ENCODE peak calls at places on chromosomes 7 and 10, in ten cellular contexts. X is uterus; B is PC-3; V is PC-9; A is transverse colon; G is upper lobe of left lung; K is CD4-positive, CD25-positive, alpha-beta regulatory T cell; H is SK-N-SH; Q is naive thymus-derived CD4-positive, alpha-beta T cell; N is spleen. S is an unnamed sample.

GRCh38 chr10:30057421-30057841 is 2.0 kb downstream of the JCAD start:
- DNase-seq in X (no peak), B (peak; percentile 29), V (peak; percentile 77), A (no peak), G (no peak), K (no peak), H (no peak), Q (no peak), N (no peak), S (no peak)

GRCh38 chr7:156125841-156126730 is 313.8 kb upstream of the SHH start:
- DNase-seq in X (no peak), B (no peak), V (no peak), A (no peak), G (no peak), K (no peak), H (no peak), Q (no peak), N (no peak), S (no peak)

GRCh38 chr10:120492366-120492765 is 35.3 kb downstream of the PLPP4 start:
- DNase-seq in X (no peak), B (no peak), V (no peak), A (no peak), G (no peak), K (no peak), H (no peak), Q (no peak), N (no peak), S (no peak)

GRCh38 chr10:71745659-71746250 is 26.2 kb upstream of the C10orf105 start:
- DNase-seq in X (no peak), B (no peak), V (no peak), A (no peak), G (no peak), K (no peak), H (no peak), Q (no peak), N (no peak), S (no peak)

GRCh38 chr7:2143450-2143849 is 89.3 kb downstream of the MAD1L1 start:
- DNase-seq in X (no peak), B (no peak), V (no peak), A (no peak), G (peak; percentile 32), K (no peak), H (no peak), Q (no peak), N (no peak), S (no peak)

GRCh38 chr10:53233759-53234158 is 461.2 kb upstream of the MBL2 start:
- DNase-seq in X (no peak), B (no peak), V (no peak), A (no peak), G (no peak), K (no peak), H (no peak), Q (no peak), N (no peak), S (no peak)

GRCh38 chr7:17038160-17038782 is 156.5 kb upstream of the AGR3 start:
- DNase-seq in X (no peak), B (no peak), V (peak; percentile 76), A (no peak), G (no peak), K (no peak), H (no peak), Q (no peak), N (no peak), S (no peak)

GRCh38 chr7:54841772-54842707 is 83.0 kb upstream of the SEC61G start:
- DNase-seq in X (no peak), B (peak; percentile 60), V (peak; percentile 48), A (peak; percentile 17), G (no peak), K (no peak), H (no peak), Q (no peak), N (no peak), S (no peak)

GRCh38 chr7:82335927-82336326 is 107.7 kb downstream of the CACNA2D1 start:
- DNase-seq in X (no peak), B (no peak), V (no peak), A (no peak), G (no peak), K (no peak), H (peak; percentile 77), Q (no peak), N (no peak), S (no peak)

GRCh38 chr10:122062831-122063674 is 74.1 kb downstream of the TACC2 start:
- DNase-seq in X (peak; percentile 91), B (peak; percentile 90), V (peak; percentile 90), A (peak; percentile 89), G (peak; percentile 72), K (no peak), H (peak; percentile 36), Q (no peak), N (peak; percentile 56), S (no peak)

GRCh38 chr7:79317728-79318127 is 135.7 kb downstream of the MAGI2 start:
- DNase-seq in X (no peak), B (peak; percentile 92), V (peak; percentile 71), A (no peak), G (no peak), K (no peak), H (no peak), Q (no peak), N (no peak), S (no peak)

GRCh38 chr10:100364735-100365391 is 17.8 kb downstream of the SCD start:
- DNase-seq in X (peak; percentile 89), B (peak; percentile 86), V (peak; percentile 94), A (peak; percentile 90), G (no peak), K (no peak), H (peak; percentile 58), Q (no peak), N (no peak), S (no peak)

GRCh38 chr10:1643161-1643910 is 94.0 kb downstream of the ADARB2 start:
- DNase-seq in X (no peak), B (peak; percentile 12), V (no peak), A (no peak), G (no peak), K (no peak), H (no peak), Q (no peak), N (no peak), S (no peak)

GRCh38 chr10:102117391-102118159 is 2.6 kb downstream of the LDB1 start:
- DNase-seq in X (peak; percentile 86), B (no peak), V (no peak), A (peak; percentile 81), G (peak; percentile 91), K (peak; percentile 68), H (peak; percentile 89), Q (peak; percentile 68), N (peak; percentile 88), S (peak; percentile 69)

DNA sequence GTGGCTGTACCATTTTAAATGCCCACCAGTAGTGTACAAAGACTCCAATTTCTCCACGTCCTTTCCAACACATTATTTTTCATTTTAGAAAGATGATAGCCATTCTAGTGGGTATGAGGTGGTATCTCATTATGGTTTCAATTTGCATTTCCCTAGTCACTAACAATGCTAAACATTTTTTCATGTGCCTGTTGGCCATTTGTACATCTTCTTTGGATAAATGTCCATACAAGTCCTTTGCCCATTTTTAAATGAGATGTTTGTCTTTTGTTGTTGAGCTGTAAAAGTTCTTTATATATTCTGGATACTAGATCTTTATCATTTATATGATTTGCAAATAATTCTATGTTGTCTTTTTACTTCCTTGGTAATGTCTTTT is 18.9 kb upstream of the BPGM start:
- DNase-seq in X (no peak), B (no peak), V (no peak), A (no peak), G (no peak), K (no peak), H (no peak), Q (no peak), N (no peak), S (no peak)
- H3K4me1 ChIP-seq in X (no peaks in the 10 kb centered on the region), B (no peaks in the 10 kb centered on the region), V (no peaks in the 10 kb centered on the region), A (no peaks in the 10 kb centered on the region), G (no peaks in the 10 kb centered on the region), K (no peaks in the 10 kb centered on the region), H (no peaks in the 10 kb centered on the region), Q (no peaks in the 10 kb centered on the region), N (no peaks in the 10 kb centered on the region), S (no peaks in the 10 kb centered on the region)

GRCh38 chr7:106279425-106280182 is 5.2 kb downstream of the NAMPT start:
- DNase-seq in X (no peak), B (no peak), V (no peak), A (no peak), G (no peak), K (no peak), H (no peak), Q (no peak), N (no peak), S (no peak)
- H3K36me3 ChIP-seq in X (no peaks in the 10 kb centered on the region), B (peaks cover 22% of the 10 kb centered on the region), V (peaks cover 79% of the 10 kb centered on the region), A (no peaks in the 10 kb centered on the region), G (peaks cover 17% of the 10 kb centered on the region), K (peaks cover 13% of the 10 kb centered on the region), H (peaks cover 14% of the 10 kb centered on the region), Q (no peaks in the 10 kb centered on the region), N (peaks cover 53% of the 10 kb centered on the region), S (no peaks in the 10 kb centered on the region)

DNA sequence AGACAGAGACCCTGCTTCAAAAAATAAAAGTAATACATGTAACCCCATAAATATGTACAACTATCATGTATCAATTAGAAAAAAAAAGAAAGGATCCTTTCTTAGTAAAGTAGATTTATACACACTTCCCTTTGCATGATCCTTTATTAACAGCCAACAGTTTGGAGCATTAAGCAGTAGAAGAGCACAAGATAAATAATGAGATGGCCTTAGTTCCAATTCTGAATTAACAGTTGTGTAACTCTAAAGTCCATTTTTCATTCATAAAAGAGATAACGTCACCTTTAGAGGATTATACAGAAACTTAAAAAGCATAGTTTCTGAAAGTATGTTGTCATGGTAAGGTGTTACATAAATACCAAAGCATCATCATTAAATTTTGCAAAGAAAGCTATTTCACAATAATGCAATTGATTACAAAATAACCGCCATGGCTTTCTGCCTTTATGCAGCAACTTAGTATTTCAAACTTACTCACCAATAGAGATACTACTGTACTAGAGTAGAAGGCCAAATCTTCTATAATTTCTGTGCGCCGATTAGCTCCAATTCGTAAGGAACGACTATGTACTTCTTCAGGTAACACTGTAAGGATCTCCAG is 40.3 kb downstream of the TNPO3 start:
- DNase-seq in X (no peak), B (no peak), V (no peak), A (no peak), G (no peak), K (no peak), H (no peak), Q (no peak), N (no peak), S (no peak)
- H3K27ac ChIP-seq in X (no peak overlapping the region), B (no peak overlapping the region), V (no peak overlapping the region), A (no peak overlapping the region), G (no peak overlapping the region), K (no peak overlapping the region), H (no peak overlapping the region), Q (no peak overlapping the region), N (no peak overlapping the region), S (no peak overlapping the region)

GRCh38 chr10:125091891-125092290 is 68.5 kb downstream of the CTBP2 start:
- DNase-seq in X (no peak), B (no peak), V (no peak), A (no peak), G (no peak), K (no peak), H (no peak), Q (no peak), N (no peak), S (no peak)
- H3K4me1 ChIP-seq in X (no peaks in the 10 kb centered on the region), B (no peaks in the 10 kb centered on the region), V (no peaks in the 10 kb centered on the region), A (peaks cover 14% of the 10 kb centered on the region), G (peaks cover 64% of the 10 kb centered on the region), K (no peaks in the 10 kb centered on the region), H (peaks cover 35% of the 10 kb centered on the region), Q (no peaks in the 10 kb centered on the region), N (no peaks in the 10 kb centered on the region), S (no peaks in the 10 kb centered on the region)

S was measured in CD4-positive, alpha-beta memory T cell.